ENCODE peak calls at places on chromosomes 6 and 20, in eight cellular contexts. B is heart right ventricle, C is WERI-Rb-1, O is heart left ventricle, H is K562, K is coronary artery, E is fibroblast of mammary gland, F is astrocyte of the cerebellum. Z is an unnamed sample.

GRCh38 chr6:159826968-159827647 is 27.0 kb downstream of the PNLDC1 start:
- DNase-seq in O (no peak), E (no peak), C (no peak), B (no peak), H (peak), K (no peak), F (no peak), Z (no peak)

GRCh38 chr20:53899351-53900167 is 170.8 kb downstream of the BCAS1 start:
- DNase-seq in C (peak), F (no peak), O (peak), E (peak), K (no peak), H (peak), B (no peak), Z (no peak)

GRCh38 chr6:42933195-42933594 is 3.9 kb downstream of the CNPY3 start:
- DNase-seq in E (no peak), K (no peak), C (no peak), B (no peak), O (no peak), F (no peak), H (no peak), Z (no peak)

GRCh38 chr6:100554228-100554627 is 89.5 kb upstream of the SIM1 start:
- DNase-seq in H (no peak), O (no peak), B (no peak), E (no peak), C (peak), K (no peak), F (no peak), Z (no peak)

GRCh38 chr20:13322198-13322597 is 101.1 kb downstream of the ISM1 start:
- DNase-seq in O (no peak), F (no peak), E (no peak), C (no peak), B (no peak), H (no peak), K (no peak), Z (no peak)

GRCh38 chr6:104607501-104607900 is 252.2 kb downstream of the HACE1 start:
- DNase-seq in H (no peak), B (no peak), K (no peak), E (no peak), O (no peak), C (no peak), F (no peak), Z (no peak)

GRCh38 chr6:7684843-7685242 is 41.1 kb upstream of the BMP6 start:
- DNase-seq in K (peak), F (no peak), C (no peak), B (no peak), O (no peak), H (no peak), E (no peak), Z (no peak)

GRCh38 chr20:35000311-35000921 is 44.7 kb downstream of the MYH7B start:
- DNase-seq in K (no peak), H (no peak), E (no peak), F (no peak), C (no peak), O (peak), B (no peak), Z (no peak)

GRCh38 chr6:68975064-68975463 is 340.0 kb downstream of the ADGRB3 start:
- DNase-seq in O (peak), K (no peak), F (no peak), E (no peak), H (peak), C (peak), B (peak), Z (peak)
- TF ChIP-seq CTCF in O (peak), K (no peak), F (peak), E (no peak), H (peak), C (peak), B (peak), Z (peak)

DNA sequence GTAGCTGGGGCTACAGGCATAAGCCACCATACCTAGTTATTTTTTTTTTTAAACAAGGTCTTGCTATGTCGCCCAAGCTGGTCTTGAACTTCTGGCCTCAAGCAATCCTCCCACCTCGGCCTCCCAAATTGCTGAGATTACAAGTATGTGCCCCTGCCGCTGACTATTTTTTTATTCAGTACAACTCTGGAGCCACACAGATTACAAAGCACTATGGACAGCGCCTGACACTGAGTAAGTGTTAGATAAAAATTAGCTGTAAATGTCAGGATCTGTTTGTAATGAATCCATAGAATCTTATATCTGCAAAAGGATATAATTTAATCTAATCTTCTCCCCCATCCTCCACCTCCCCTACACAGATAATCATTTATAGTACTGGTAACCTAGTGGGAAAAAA is 15.3 kb upstream of the COL12A1 start:
- DNase-seq in E (no peak), B (no peak), H (no peak), C (no peak), K (no peak), F (no peak), O (no peak), Z (no peak)
- H3K4me3 ChIP-seq in E (no peak), B (no peak), H (no peak), C (no peak), K (no peak), F (no peak), O (no peak), Z (no peak)

GRCh38 chr6:154448448-154449096 is 61.9 kb downstream of the CNKSR3 start:
- DNase-seq in F (peak), E (peak), B (peak), O (no peak), K (no peak), C (peak), H (no peak), Z (peak)
- TF ChIP-seq CTCF in F (peak), E (peak), B (no peak), O (no peak), K (no peak), C (peak), H (no peak), Z (peak)

GRCh38 chr6:106525111-106525884 is 104.0 kb downstream of the RTN4IP1 start:
- DNase-seq in C (no peak), F (no peak), E (no peak), H (no peak), K (no peak), B (no peak), O (no peak), Z (no peak)
- H3K4me3 ChIP-seq in C (no peak), F (no peak), E (no peak), H (no peak), K (peak), B (peak), O (no peak), Z (no peak)

DNA sequence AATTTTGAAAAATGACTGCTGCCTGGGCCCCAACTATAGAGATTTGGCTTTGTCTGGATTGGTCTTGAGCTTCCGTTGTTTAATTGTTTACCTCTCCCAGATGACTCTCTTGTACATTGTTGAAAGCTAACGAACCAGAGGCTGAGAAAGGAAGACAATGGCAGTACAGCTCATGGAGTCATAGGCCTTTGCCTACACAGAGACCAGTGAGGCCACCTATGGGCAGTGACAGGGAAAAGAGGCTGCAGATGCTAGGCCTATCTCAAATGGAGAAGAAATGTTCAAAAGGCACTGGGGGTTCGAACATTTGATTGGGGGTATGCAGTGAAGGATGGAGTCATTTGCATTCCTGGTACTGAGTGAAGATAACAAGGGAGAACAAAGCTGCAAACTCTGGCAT is 29.1 kb downstream of the OPN5 start:
- DNase-seq in O (no peak), H (no peak), B (no peak), C (no peak), K (no peak), E (no peak), F (no peak), Z (no peak)
- TF ChIP-seq CTCF in O (no peak), H (no peak), B (no peak), C (peak), K (no peak), E (peak), F (no peak), Z (no peak)

DNA sequence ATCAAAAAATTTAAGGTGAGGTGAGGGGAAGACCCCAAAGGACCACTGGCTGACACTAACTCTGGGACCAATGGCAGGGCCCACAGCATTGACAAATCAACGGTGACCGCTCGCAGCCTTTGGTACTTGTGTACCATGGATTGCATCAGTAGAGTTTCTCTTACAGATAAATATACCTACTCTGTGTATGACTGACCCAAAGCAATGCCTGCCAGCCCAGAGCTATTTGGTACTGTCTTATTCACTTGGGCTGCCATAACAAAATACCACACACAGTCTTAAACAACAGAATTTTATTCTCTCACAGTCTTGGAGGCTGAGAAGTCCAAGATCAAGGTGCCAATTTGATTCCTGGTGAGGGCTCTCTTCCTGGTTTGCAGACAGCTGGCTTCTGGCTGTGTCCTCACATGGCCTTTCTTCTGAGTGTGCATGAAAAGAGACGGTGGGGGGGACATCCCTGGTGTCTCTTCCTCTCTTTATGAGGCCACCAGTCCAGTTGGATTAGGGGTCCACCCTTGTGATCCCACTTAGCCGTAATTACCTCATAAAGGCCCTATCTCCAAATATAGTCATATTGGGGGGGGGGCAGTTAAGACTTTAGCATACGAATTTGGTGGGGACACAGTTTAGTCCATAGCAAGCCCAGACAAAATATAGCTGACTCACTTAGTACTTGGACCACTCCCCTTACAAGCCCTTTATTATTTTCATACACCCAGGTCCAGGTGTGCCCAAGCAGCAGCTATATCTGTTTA is 336.3 kb downstream of the CD83 start:
- DNase-seq in K (no peak), B (no peak), C (peak), F (no peak), E (no peak), O (no peak), H (no peak), Z (no peak)
- H3K4me3 ChIP-seq in K (no peak), B (no peak), C (no peak), F (no peak), E (no peak), O (no peak), H (no peak), Z (no peak)

GRCh38 chr6:122286512-122286911 is 112.9 kb upstream of the HSF2 start:
- DNase-seq in K (no peak), O (no peak), C (no peak), E (peak), B (no peak), H (no peak), F (no peak), Z (peak)
- TF ChIP-seq CTCF in K (no peak), O (no peak), C (no peak), E (no peak), B (no peak), H (no peak), F (no peak), Z (no peak)

DNA sequence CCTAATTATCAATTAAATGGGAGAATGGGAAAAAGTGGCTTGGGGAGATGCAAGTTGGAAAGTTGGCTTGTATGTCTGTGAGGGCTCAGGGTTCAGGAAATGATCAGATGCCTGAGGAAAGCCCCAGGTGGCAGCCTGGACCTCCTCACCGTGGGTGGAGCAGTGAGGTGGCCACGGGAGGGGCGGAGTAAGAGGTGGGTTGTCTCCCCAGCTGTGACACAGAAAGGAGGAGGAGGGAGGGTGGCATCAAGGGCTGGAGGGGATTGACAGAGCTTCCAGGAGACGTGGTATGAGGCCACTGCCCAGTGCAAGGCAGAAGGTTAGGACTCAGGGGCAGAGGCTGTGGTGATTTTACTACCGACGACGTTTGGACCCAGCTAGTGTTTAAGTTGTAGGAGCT is 672.2 kb downstream of the PRKN start:
- DNase-seq in K (no peak), E (no peak), H (no peak), B (no peak), F (no peak), C (no peak), O (no peak), Z (no peak)
- H3K4me3 ChIP-seq in K (no peak), E (no peak), H (no peak), B (no peak), F (no peak), C (no peak), O (no peak), Z (no peak)

Z was measured in choroid plexus epithelial cell.